ENCODE peak calls at places on chromosomes 1 and 21, in nine cellular contexts. C, R, H, P, D, N, F, T and L are unnamed samples.

GRCh38 chr1:95640746-95641145 is 406.7 kb downstream of the RWDD3 start:
- DNase-seq in F (peak), H (peak), N (no peak), P (peak), D (peak), R (no peak), C (no peak), T (no peak), L (no peak)

GRCh38 chr1:9759939-9760338 is 63.8 kb downstream of the CLSTN1 start:
- DNase-seq in C (no peak), D (no peak), H (no peak), P (no peak), F (no peak), N (no peak), T (no peak), R (no peak), L (no peak)

GRCh38 chr1:205576011-205576410 is 55.8 kb downstream of the ELK4 start:
- DNase-seq in N (peak), D (no peak), T (no peak), P (no peak), C (no peak), R (no peak), H (no peak), F (no peak), L (no peak)

GRCh38 chr1:36703526-36704208 is 221.0 kb upstream of the CSF3R start:
- DNase-seq in F (peak), T (no peak), D (peak), C (peak), H (peak), N (peak), R (peak), P (peak), L (peak)

GRCh38 chr1:26181586-26182371 is 4.5 kb downstream of the CNKSR1 start:
- DNase-seq in N (no peak), T (no peak), H (no peak), F (no peak), C (no peak), P (no peak), R (peak), D (no peak), L (peak)

GRCh38 chr1:110634455-110635281 is 28.5 kb upstream of the KCNA2 start:
- DNase-seq in T (no peak), R (peak), H (peak), P (peak), C (peak), F (peak), D (no peak), N (peak), L (peak)

GRCh38 chr1:85448358-85448757 is 16.6 kb downstream of the DDAH1 start:
- DNase-seq in F (no peak), T (no peak), H (no peak), R (peak), N (peak), P (peak), C (no peak), D (peak), L (peak)

GRCh38 chr21:41991659-41992058 is 18.5 kb downstream of the ZBTB21 start:
- DNase-seq in H (no peak), P (no peak), D (no peak), C (no peak), F (no peak), R (no peak), N (no peak), T (no peak), L (no peak)

GRCh38 chr1:117546467-117546866 is 59.4 kb upstream of the TENT5C start:
- DNase-seq in P (no peak), H (no peak), R (no peak), D (no peak), T (no peak), N (no peak), C (no peak), F (no peak), L (no peak)

GRCh38 chr1:235642021-235642942 is 7.3 kb downstream of the GNG4 start:
- DNase-seq in C (no peak), N (no peak), R (no peak), D (peak), T (no peak), H (no peak), F (no peak), P (peak), L (peak)
- H3K4me3 ChIP-seq in C (no peak), N (no peak), R (no peak), D (peak), T (no peak), H (no peak), F (peak), P (no peak), L (no peak)

GRCh38 chr1:219498666-219499065 is 114.2 kb downstream of the ZC3H11B start:
- DNase-seq in C (no peak), P (peak), D (no peak), F (no peak), R (peak), H (no peak), N (peak), T (no peak), L (peak)

GRCh38 chr1:219500327-219500897 is 112.5 kb downstream of the ZC3H11B start:
- DNase-seq in H (no peak), R (no peak), D (no peak), F (no peak), N (no peak), C (no peak), T (no peak), P (no peak), L (no peak)

GRCh38 chr1:219492676-219493075 is 120.2 kb downstream of the ZC3H11B start:
- DNase-seq in P (no peak), R (no peak), F (no peak), N (peak), D (no peak), H (no peak), T (no peak), C (no peak), L (no peak)

DNA sequence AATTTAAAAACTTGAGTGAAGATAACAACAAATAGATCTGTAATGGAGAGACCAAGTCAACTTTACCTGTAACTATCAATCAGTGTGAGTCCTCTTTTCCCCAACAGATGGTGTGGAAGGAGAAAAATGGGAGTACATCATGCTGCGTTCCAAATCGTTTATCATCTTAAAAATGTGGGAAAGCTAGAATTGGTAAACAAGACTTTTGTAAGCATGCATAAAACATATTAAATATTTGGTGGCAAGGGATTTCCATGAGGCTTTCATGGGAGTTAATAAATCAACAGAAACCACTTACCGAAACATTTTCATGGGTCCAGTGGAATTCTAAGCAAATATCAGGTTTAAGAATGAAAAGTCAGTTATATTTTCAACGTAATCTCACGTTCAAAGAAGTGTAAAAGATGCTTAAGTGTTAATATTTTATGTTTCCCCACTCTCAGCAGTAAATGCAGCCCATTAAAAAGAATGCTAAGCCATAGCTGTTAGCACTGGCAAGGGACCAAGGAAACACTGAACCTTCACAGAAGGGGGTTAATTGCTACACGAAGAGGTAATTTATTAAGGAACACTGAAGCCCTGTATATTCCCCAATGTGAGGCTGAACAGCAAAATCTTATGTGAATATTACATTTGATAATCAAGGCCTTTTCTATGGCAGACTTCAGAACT is 117.0 kb downstream of the ZC3H11B start:
- DNase-seq in T (no peak), N (no peak), P (no peak), R (no peak), F (no peak), H (no peak), C (no peak), D (no peak), L (no peak)
- H3K4me3 ChIP-seq in T (no peak), N (no peak), P (no peak), R (no peak), F (no peak), H (no peak), C (no peak), D (no peak), L (no peak)

DNA sequence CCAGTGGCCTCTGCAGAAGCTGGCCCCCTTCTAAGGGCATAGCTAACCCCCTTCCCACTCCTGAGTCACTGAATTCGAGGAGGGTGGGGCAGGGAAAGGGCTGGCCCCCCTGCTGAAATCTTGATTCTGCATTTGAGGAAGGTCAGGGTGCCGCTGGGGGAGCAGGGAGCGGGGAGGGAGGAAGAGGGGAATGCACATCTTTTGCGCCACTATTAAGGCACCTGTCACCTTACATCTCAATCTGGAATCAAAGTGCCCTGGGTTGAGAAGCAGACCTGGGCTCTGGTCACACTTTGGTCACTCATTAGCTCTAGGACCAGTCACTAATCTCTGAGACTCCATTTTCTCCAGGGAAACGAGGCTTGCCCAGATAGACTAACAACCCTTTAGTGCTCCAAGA is 62.0 kb downstream of the TOR1AIP2 start:
- DNase-seq in D (no peak), H (no peak), R (no peak), N (no peak), P (no peak), F (no peak), T (no peak), C (no peak), L (no peak)
- H3K4me3 ChIP-seq in D (no peak), H (no peak), R (peak), N (no peak), P (peak), F (peak), T (peak), C (no peak), L (no peak)

GRCh38 chr1:223031690-223032601 is 111.1 kb downstream of the TLR5 start:
- DNase-seq in F (no peak), R (peak), H (no peak), C (peak), T (no peak), N (peak), P (peak), D (no peak), L (no peak)
- H3K4me3 ChIP-seq in F (no peak), R (no peak), H (no peak), C (no peak), T (no peak), N (peak), P (no peak), D (no peak), L (no peak)

GRCh38 chr1:241637604-241638003 is 2.6 kb downstream of the CHML start:
- DNase-seq in C (no peak), F (no peak), P (peak), N (no peak), T (no peak), R (peak), H (no peak), D (no peak), L (peak)

GRCh38 chr1:241638091-241638682 is 2.0 kb downstream of the CHML start:
- DNase-seq in H (no peak), T (no peak), F (no peak), R (no peak), D (no peak), C (no peak), N (no peak), P (no peak), L (no peak)

GRCh38 chr1:241639653-241640148 is 468 bp downstream of the CHML start:
- DNase-seq in P (peak), F (peak), N (peak), T (no peak), H (no peak), C (no peak), R (peak), D (peak), L (no peak)

GRCh38 chr1:241640149-241640866 is at the start of the genes CHML and OPN3:
- DNase-seq in F (peak), H (peak), C (peak), D (peak), T (no peak), N (peak), P (peak), R (peak), L (peak)

DNA sequence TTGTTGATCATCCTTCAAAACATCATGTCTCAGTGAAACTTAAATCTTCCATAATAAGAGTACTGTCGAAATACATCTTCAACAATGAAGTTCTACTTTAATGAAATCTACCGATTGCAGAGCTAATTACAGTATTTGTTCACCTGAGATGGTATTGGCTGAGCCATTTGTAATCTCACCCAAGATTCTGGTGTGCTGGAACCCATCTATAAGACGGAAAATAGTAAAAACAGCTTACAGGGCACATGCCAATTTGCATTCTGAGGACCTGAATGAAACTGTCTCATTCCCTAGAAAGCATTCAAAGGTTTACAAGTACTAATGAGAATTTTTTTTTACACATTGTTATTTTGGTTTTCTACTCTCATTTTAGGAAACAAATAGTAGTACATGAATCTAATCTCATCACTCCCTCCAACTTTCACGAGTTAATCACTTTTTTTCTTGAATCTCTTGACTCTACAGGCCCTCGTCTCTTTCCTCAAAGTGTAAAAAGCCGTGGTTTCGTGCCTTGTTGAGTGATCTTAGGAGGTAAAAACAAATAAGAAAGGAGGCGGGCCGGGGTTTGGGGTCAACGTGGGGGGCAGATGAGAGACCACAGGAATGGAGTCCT is 1.0 kb downstream of the CHML start:
- DNase-seq in H (no peak), D (no peak), R (peak), C (no peak), T (no peak), N (peak), P (peak), F (no peak), L (peak)
- H3K4me3 ChIP-seq in H (peak), D (peak), R (peak), C (peak), T (peak), N (peak), P (peak), F (peak), L (peak)

DNA sequence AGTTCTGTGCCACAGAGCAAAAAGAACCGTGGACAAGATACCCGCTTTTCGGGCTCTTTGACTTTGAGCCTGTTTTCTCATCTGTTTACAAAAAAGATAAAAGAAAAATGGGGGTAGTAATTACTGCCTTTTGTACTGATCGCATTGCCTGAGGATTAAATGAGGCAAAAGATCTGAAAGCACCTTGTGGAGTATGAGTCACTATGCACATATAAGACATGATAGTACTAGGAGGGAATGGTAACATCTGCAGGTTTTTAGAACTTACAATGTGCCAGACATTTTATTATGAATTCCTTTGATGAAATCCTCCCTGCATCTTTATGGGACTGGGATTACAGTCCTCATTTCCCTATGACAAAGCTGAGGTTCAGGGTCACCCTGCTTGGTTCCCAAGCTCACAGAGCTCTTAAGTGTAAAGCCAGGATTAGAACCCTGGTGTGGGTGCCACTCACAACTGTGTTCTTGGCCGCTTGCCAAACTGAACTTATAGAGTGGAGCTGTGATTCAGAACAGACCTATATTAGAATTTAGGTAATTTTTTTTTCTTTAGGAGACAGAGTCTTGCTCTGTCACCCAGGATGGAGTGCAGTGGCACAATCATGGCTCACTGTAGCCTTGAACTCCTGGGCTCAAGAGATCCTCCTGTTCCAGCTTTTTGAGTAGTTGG is 1.8 kb downstream of the DISC1 start:
- DNase-seq in R (peak), N (peak), T (no peak), P (no peak), D (no peak), F (no peak), H (no peak), C (no peak), L (peak)
- H3K4me3 ChIP-seq in R (no peak), N (no peak), T (no peak), P (no peak), D (no peak), F (no peak), H (no peak), C (no peak), L (no peak)